ENCODE peak calls at places on chromosomes 6 and 20, in ten cellular contexts. V is nucleus accumbens; O is left lobe of liver; A is endodermal cell; D is nephron progenitor cell; F is neural progenitor cell; Y is hepatic stellate cell; I is stimulated activated CD4-positive, alpha-beta T cell treated with anti-CD3 and anti-CD28 coated beads, Interleukin-1b, Interleukin-23, amount 100 ng/mL, for 24 hours; E is H54; R is NCI-H69. W is an unnamed sample.

GRCh38 chr6:147218797-147219196 is 14.6 kb downstream of the STXBP5 start:
- DNase-seq in V (no peak), O (no peak), A (no peak), D (no peak), F (no peak), Y (no peak), I (no peak), E (no peak), R (no peak), W (no peak)

GRCh38 chr6:36596359-36596758 is 2.2 kb downstream of the SRSF3 start:
- DNase-seq in V (no peak), O (no peak), A (no peak), D (no peak), F (no peak), Y (peak), I (no peak), E (no peak), R (peak), W (no peak)

GRCh38 chr6:147547369-147547902 is 38.9 kb downstream of the SAMD5 start:
- DNase-seq in V (no peak), O (no peak), A (no peak), D (no peak), F (no peak), Y (no peak), I (no peak), E (no peak), R (no peak), W (no peak)

GRCh38 chr6:21887301-21888185 is 294.0 kb downstream of the SOX4 start:
- DNase-seq in V (no peak), O (no peak), A (no peak), D (no peak), F (no peak), Y (no peak), I (no peak), E (no peak), R (peak), W (no peak)

GRCh38 chr20:45919951-45920794 is 8.2 kb upstream of the PLTP start:
- DNase-seq in V (no peak), O (no peak), A (no peak), D (no peak), F (no peak), Y (no peak), I (no peak), E (no peak), R (no peak), W (no peak)

GRCh38 chr6:111011360-111012142 is 29.7 kb downstream of the RPF2 start:
- DNase-seq in V (no peak), O (no peak), A (no peak), D (no peak), F (peak), Y (peak), I (no peak), E (peak), R (peak), W (peak)

GRCh38 chr6:146028835-146029572 is at the start of gene GRM1:
- DNase-seq in V (no peak), O (no peak), A (no peak), D (no peak), F (peak), Y (no peak), I (no peak), E (no peak), R (peak), W (no peak)

GRCh38 chr6:117496383-117496990 is 14.0 kb downstream of the DCBLD1 start:
- DNase-seq in V (no peak), O (no peak), A (no peak), D (no peak), F (no peak), Y (no peak), I (no peak), E (no peak), R (no peak), W (no peak)

GRCh38 chr6:135901776-135902524 is 50.4 kb downstream of the PDE7B start:
- DNase-seq in V (no peak), O (peak), A (no peak), D (no peak), F (no peak), Y (no peak), I (no peak), E (no peak), R (no peak), W (peak)

GRCh38 chr6:123681957-123682462 is 45.3 kb upstream of the TRDN start:
- DNase-seq in V (no peak), O (no peak), A (no peak), D (no peak), F (no peak), Y (no peak), I (no peak), E (no peak), R (no peak), W (no peak)

GRCh38 chr6:36413489-36414153 is 26.2 kb upstream of the ETV7 start:
- DNase-seq in V (no peak), O (no peak), A (no peak), D (no peak), F (no peak), Y (no peak), I (no peak), E (no peak), R (no peak), W (no peak)

GRCh38 chr6:156876302-156876701 is 99.1 kb downstream of the ARID1B start:
- DNase-seq in V (no peak), O (no peak), A (peak), D (no peak), F (peak), Y (no peak), I (no peak), E (no peak), R (peak), W (no peak)

GRCh38 chr6:80553071-80553740 is 446.7 kb downstream of the BCKDHB start:
- DNase-seq in V (no peak), O (no peak), A (no peak), D (no peak), F (peak), Y (no peak), I (no peak), E (no peak), R (peak), W (no peak)

GRCh38 chr20:35104685-35105295 is 12.2 kb upstream of the TRPC4AP start:
- DNase-seq in V (no peak), O (no peak), A (no peak), D (no peak), F (no peak), Y (no peak), I (no peak), E (no peak), R (no peak), W (no peak)

GRCh38 chr6:20811112-20811746 is 277.0 kb downstream of the CDKAL1 start:
- DNase-seq in V (no peak), O (no peak), A (peak), D (no peak), F (peak), Y (peak), I (no peak), E (peak), R (peak), W (peak)

GRCh38 chr6:67706388-67706787 is 928.7 kb upstream of the ADGRB3 start:
- DNase-seq in V (no peak), O (no peak), A (no peak), D (no peak), F (no peak), Y (no peak), I (no peak), E (no peak), R (no peak), W (no peak)

GRCh38 chr6:84350397-84350796 is 123.0 kb upstream of the CEP162 start:
- DNase-seq in V (no peak), O (no peak), A (no peak), D (no peak), F (no peak), Y (no peak), I (no peak), E (no peak), R (peak), W (no peak)

GRCh38 chr6:153852481-153852880 is 186.6 kb upstream of the OPRM1 start:
- DNase-seq in V (no peak), O (no peak), A (no peak), D (no peak), F (no peak), Y (no peak), I (no peak), E (no peak), R (peak), W (no peak)

GRCh38 chr6:18241208-18241836 is 23.0 kb downstream of the DEK start:
- DNase-seq in V (no peak), O (no peak), A (no peak), D (no peak), F (no peak), Y (no peak), I (no peak), E (no peak), R (no peak), W (no peak)

GRCh38 chr20:53867741-53868351 is 202.5 kb downstream of the BCAS1 start:
- DNase-seq in V (no peak), O (no peak), A (no peak), D (no peak), F (peak), Y (no peak), I (no peak), E (no peak), R (no peak), W (no peak)

GRCh38 chr6:117326396-117326795 is 61.0 kb downstream of the VGLL2 start:
- DNase-seq in V (no peak), O (no peak), A (no peak), D (no peak), F (no peak), Y (no peak), I (no peak), E (no peak), R (no peak), W (no peak)

GRCh38 chr20:63124092-63124781 is 91.7 kb downstream of the YTHDF1 start:
- DNase-seq in V (no peak), O (no peak), A (peak), D (peak), F (no peak), Y (no peak), I (no peak), E (peak), R (no peak), W (no peak)

GRCh38 chr20:51565741-51566140 is 23.2 kb upstream of the NFATC2 start:
- DNase-seq in V (no peak), O (no peak), A (no peak), D (no peak), F (no peak), Y (peak), I (no peak), E (peak), R (no peak), W (peak)

GRCh38 chr20:48791666-48792071 is 36.1 kb downstream of the PREX1 start:
- DNase-seq in V (no peak), O (peak), A (no peak), D (no peak), F (no peak), Y (peak), I (no peak), E (no peak), R (peak), W (peak)

GRCh38 chr6:105810105-105810921 is 275.8 kb upstream of the PRDM1 start:
- DNase-seq in V (no peak), O (no peak), A (no peak), D (no peak), F (no peak), Y (peak), I (no peak), E (peak), R (peak), W (peak)

GRCh38 chr6:37994238-37994637 is 174.7 kb downstream of the ZFAND3 start:
- DNase-seq in V (no peak), O (no peak), A (no peak), D (no peak), F (peak), Y (peak), I (no peak), E (no peak), R (peak), W (no peak)

GRCh38 chr20:50561379-50562078 is 51.3 kb downstream of the PTPN1 start:
- DNase-seq in V (no peak), O (no peak), A (no peak), D (no peak), F (no peak), Y (peak), I (peak), E (peak), R (no peak), W (peak)

GRCh38 chr6:126302191-126302590 is 37.7 kb upstream of the CENPW start:
- DNase-seq in V (no peak), O (no peak), A (no peak), D (no peak), F (no peak), Y (no peak), I (no peak), E (no peak), R (peak), W (no peak)

GRCh38 chr20:57871237-57871632 is 161.4 kb upstream of the PMEPA1 start:
- DNase-seq in V (no peak), O (peak), A (no peak), D (no peak), F (no peak), Y (no peak), I (no peak), E (no peak), R (peak), W (no peak)

GRCh38 chr6:45563092-45563491 is 185.4 kb upstream of the SUPT3H start:
- DNase-seq in V (no peak), O (no peak), A (no peak), D (no peak), F (no peak), Y (no peak), I (no peak), E (no peak), R (no peak), W (no peak)